ENCODE peak calls at places on chromosome 14, in seven cellular contexts. R is SK-N-SH; S is heart left ventricle; C is gastrocnemius medialis; I is right lobe of liver; A is neuronal stem cell; X is CD4-positive, CD25-positive, alpha-beta regulatory T cell. E is an unnamed sample.

GRCh38 chr14:68683326-68683725 is 109.5 kb downstream of the ZFP36L1 start:
- DNase-seq in S (no peak), C (no peak), A (no peak), I (peak; percentile 31), R (no peak), X (no peak), E (no peak)

GRCh38 chr14:34052658-34053014 is 101.8 kb upstream of the EGLN3 start:
- DNase-seq in I (no peak), C (no peak), X (no peak), S (no peak), R (no peak), A (no peak), E (no peak)

GRCh38 chr14:72457641-72458040 is 436.3 kb downstream of the DPF3 start:
- DNase-seq in I (no peak), A (no peak), X (no peak), S (no peak), C (no peak), R (no peak), E (no peak)

GRCh38 chr14:52871606-52872005 is 79.2 kb downstream of the FERMT2 start:
- DNase-seq in S (no peak), R (peak; percentile 15), A (no peak), X (no peak), C (no peak), I (no peak), E (no peak)

GRCh38 chr14:22471545-22472121 is 117.4 kb downstream of the DAD1 start:
- DNase-seq in I (peak; percentile 37), A (peak; percentile 32), S (no peak), C (no peak), X (no peak), R (peak; percentile 48), E (no peak)

GRCh38 chr14:32669416-32669815 is 269.3 kb upstream of the NPAS3 start:
- DNase-seq in A (no peak), X (no peak), R (no peak), I (no peak), S (no peak), C (no peak), E (no peak)

GRCh38 chr14:42854061-42854460 is 1247.4 kb downstream of the LRFN5 start:
- DNase-seq in S (no peak), R (no peak), I (no peak), C (no peak), X (no peak), A (no peak), E (no peak)

GRCh38 chr14:95265106-95266094 is 54.3 kb downstream of the CLMN start:
- DNase-seq in I (peak; percentile 41), A (no peak), S (no peak), C (peak; percentile 43), R (no peak), X (no peak), E (no peak)

GRCh38 chr14:102540310-102541028 is 30.9 kb upstream of the ANKRD9 start:
- DNase-seq in I (no peak), C (no peak), X (no peak), R (peak; percentile 50), A (no peak), S (no peak), E (no peak)

GRCh38 chr14:56666716-56667115 is 87.1 kb downstream of the TMEM260 start:
- DNase-seq in A (no peak), C (no peak), I (no peak), S (no peak), X (no peak), R (no peak), E (no peak)

GRCh38 chr14:91361236-91361811 is 56.3 kb downstream of the CCDC88C start:
- DNase-seq in A (no peak), C (no peak), X (no peak), S (no peak), I (no peak), R (no peak), E (no peak)

GRCh38 chr14:68140111-68140741 is 320.6 kb downstream of the RAD51B start:
- DNase-seq in A (peak; percentile 37), C (peak; percentile 32), I (no peak), R (no peak), S (peak; percentile 44), X (no peak), E (no peak)

GRCh38 chr14:57883061-57883460 is 17.2 kb upstream of the SLC35F4 start:
- DNase-seq in A (no peak), X (no peak), C (no peak), I (no peak), S (no peak), R (no peak), E (no peak)

GRCh38 chr14:101108579-101109346 is 205.2 kb upstream of the RTL1 start:
- DNase-seq in I (no peak), S (no peak), R (no peak), C (no peak), X (no peak), A (no peak), E (no peak)

GRCh38 chr14:93266127-93266526 is 59.1 kb downstream of the UBR7 start:
- DNase-seq in A (no peak), C (no peak), I (no peak), S (no peak), X (no peak), R (no peak), E (no peak)

GRCh38 chr14:32134448-32135070 is 57.5 kb downstream of the ARHGAP5 start:
- DNase-seq in A (no peak), I (no peak), S (no peak), X (no peak), R (no peak), C (no peak), E (no peak)

GRCh38 chr14:29584992-29585391 is 342.7 kb downstream of the PRKD1 start:
- DNase-seq in X (no peak), A (peak; percentile 30), I (peak; percentile 58), R (no peak), C (peak; percentile 12), S (peak; percentile 61), E (no peak)

GRCh38 chr14:96091941-96092411 is 52.8 kb downstream of the C14orf132 start:
- DNase-seq in I (no peak), S (peak; percentile 45), R (no peak), C (no peak), A (no peak), X (no peak), E (no peak)

GRCh38 chr14:38389666-38390065 is 133.8 kb upstream of the CLEC14A start:
- DNase-seq in C (no peak), I (no peak), R (no peak), X (no peak), A (no peak), S (no peak), E (no peak)

GRCh38 chr14:81169711-81170103 is 51.1 kb downstream of the GTF2A1 start:
- DNase-seq in A (no peak), X (peak; percentile 1), C (peak; percentile 57), S (peak; percentile 70), I (peak; percentile 72), R (peak; percentile 32), E (peak; percentile 11)

DNA sequence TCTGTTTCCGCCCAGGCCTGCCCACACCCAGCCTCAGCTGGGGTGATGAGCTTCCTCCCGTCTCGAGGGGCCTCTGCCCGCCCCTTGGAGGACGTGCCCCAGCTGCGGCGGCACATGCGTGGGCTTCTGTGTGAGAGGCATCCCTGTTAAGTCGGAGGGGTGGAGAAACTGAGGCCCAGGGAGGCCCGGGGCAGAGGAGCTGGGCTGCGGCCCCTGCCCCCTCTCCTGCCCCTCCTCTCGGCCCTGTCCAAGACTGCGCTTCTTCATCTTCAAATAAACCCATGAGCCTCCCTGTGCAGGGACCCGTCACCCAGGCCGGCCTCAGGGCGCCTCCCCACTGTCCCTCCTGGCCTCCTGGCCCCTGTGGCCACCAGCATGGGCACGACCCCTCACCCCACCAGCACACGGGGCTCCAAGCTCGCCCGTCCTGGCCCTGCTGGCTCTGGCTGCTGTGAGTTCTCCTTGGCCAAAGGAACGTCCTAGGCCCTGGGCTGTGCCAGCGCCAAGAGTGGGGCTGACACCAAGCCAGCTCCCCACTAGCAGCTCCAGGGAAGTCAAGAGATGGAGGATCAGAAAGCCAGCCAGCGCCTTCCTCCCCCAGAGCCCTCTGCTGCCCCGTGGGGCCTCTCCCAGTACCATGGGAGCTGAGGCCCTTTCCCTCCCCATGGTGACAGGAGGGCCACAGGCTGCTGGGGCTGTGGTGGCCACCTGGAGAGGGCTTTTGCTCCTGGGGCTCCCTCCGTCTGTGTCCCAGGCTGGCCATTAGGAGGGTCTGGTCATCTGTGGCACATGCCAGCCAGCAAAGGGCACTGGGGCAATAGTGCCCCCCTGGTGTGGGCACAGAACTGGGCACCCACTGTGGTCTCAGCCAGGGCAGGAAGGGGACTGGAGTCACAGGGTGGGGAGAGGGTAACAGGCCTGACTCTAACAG is 180.4 kb downstream of the KIF26A start:
- DNase-seq in X (no peak), R (no peak), C (no peak), I (peak; percentile 10), A (no peak), S (peak; percentile 58), E (no peak)
- H3K9me3 ChIP-seq in X (no peaks in the 10 kb centered on the region), R (no peaks in the 10 kb centered on the region), C (no peaks in the 10 kb centered on the region), I (no peaks in the 10 kb centered on the region), A (no peaks in the 10 kb centered on the region), S (no peaks in the 10 kb centered on the region), E (no peaks in the 10 kb centered on the region)

GRCh38 chr14:105335735-105336476 is 21.4 kb downstream of the PACS2 start:
- DNase-seq in C (peak; percentile 79), A (no peak), I (no peak), R (no peak), X (no peak), S (peak; percentile 74), E (no peak)

GRCh38 chr14:105337966-105338365 is 23.4 kb downstream of the PACS2 start:
- DNase-seq in C (peak; percentile 75), X (no peak), I (peak; percentile 51), S (peak; percentile 74), A (no peak), R (no peak), E (no peak)

GRCh38 chr14:105337433-105337832 is 22.9 kb downstream of the PACS2 start:
- DNase-seq in S (no peak), R (no peak), C (no peak), X (no peak), A (no peak), I (no peak), E (no peak)

GRCh38 chr14:105336477-105337287 is 22.1 kb downstream of the PACS2 start:
- DNase-seq in X (no peak), S (no peak), I (no peak), R (no peak), C (no peak), A (no peak), E (no peak)

DNA sequence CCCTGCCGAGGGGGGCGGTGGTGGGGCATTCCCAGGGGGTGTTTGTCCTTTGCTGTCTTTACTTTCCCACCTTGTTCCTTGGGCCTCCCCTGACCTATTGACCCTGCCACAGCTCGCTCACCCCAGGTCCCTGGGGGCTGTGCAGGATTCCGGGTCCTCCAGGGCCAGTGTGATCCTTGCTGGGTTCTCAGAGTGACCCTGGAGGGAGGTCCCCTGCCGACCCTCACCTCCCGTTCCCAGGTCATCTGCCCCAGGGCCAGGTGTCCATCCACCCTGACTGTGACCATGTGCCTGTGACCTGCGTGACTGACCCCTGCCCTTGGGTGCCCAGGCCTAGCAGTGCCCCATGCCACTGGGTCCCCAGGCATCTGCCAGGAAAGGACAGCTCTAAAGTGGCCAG is 23.8 kb downstream of the PACS2 start:
- DNase-seq in C (no peak), I (no peak), S (no peak), R (no peak), X (no peak), A (no peak), E (no peak)
- H3K9me3 ChIP-seq in C (no peaks in the 10 kb centered on the region), I (no peaks in the 10 kb centered on the region), S (no peaks in the 10 kb centered on the region), R (no peaks in the 10 kb centered on the region), X (no peaks in the 10 kb centered on the region), A (no peaks in the 10 kb centered on the region), E (no peaks in the 10 kb centered on the region)

GRCh38 chr14:79502101-79502750 is 709.1 kb downstream of the DIO2 start:
- DNase-seq in R (no peak), C (no peak), A (no peak), X (no peak), I (no peak), S (no peak), E (no peak)
- H3K9me3 ChIP-seq in R (no peaks in the 10 kb centered on the region), C (no peaks in the 10 kb centered on the region), A (no peaks in the 10 kb centered on the region), X (no peaks in the 10 kb centered on the region), I (no peaks in the 10 kb centered on the region), S (no peaks in the 10 kb centered on the region), E (no peaks in the 10 kb centered on the region)

GRCh38 chr14:89146291-89146690 is 270.7 kb downstream of the FOXN3 start:
- DNase-seq in S (no peak), I (no peak), A (no peak), X (no peak), C (no peak), R (no peak), E (no peak)
- H3K9me3 ChIP-seq in S (no peaks in the 10 kb centered on the region), I (no peaks in the 10 kb centered on the region), A (no peaks in the 10 kb centered on the region), X (no peaks in the 10 kb centered on the region), C (no peaks in the 10 kb centered on the region), R (no peaks in the 10 kb centered on the region), E (no peaks in the 10 kb centered on the region)

E was measured in T-helper 17 cell.